ENCODE peak calls at places on chromosomes 1 and 21, in four cellular contexts. One of them, this sample, is unnamed.

GRCh38 chr1:71737768-71738167 is 544.6 kb downstream of the NEGR1 start:
- DNase-seq in GM12878: no peak
- DNase-seq in K562: no peak
- DNase-seq in HepG2: no peak
- DNase-seq in this sample: peak; percentile 14

GRCh38 chr1:102732927-102733326 is 375.4 kb downstream of the COL11A1 start:
- DNase-seq in GM12878: no peak
- DNase-seq in K562: no peak
- DNase-seq in HepG2: no peak
- DNase-seq in this sample: no peak

GRCh38 chr1:173048629-173049326 is 2.0 kb downstream of the TNFSF18 start:
- DNase-seq in GM12878: no peak
- DNase-seq in K562: no peak
- DNase-seq in HepG2: no peak
- DNase-seq in this sample: no peak

GRCh38 chr1:31683997-31684396 is 19.8 kb downstream of the COL16A1 start:
- DNase-seq in GM12878: no peak
- DNase-seq in K562: peak; percentile 36
- DNase-seq in HepG2: no peak
- DNase-seq in this sample: peak; percentile 81

GRCh38 chr1:30901798-30902652 is 6.5 kb downstream of the SDC3 start:
- DNase-seq in GM12878: no peak
- DNase-seq in K562: peak; percentile 48
- DNase-seq in HepG2: peak; percentile 48
- DNase-seq in this sample: no peak

GRCh38 chr1:101438359-101438758 is 201.5 kb downstream of the S1PR1 start:
- DNase-seq in GM12878: no peak
- DNase-seq in K562: no peak
- DNase-seq in HepG2: peak; percentile 2
- DNase-seq in this sample: no peak

GRCh38 chr1:61233121-61233659 is 150.8 kb downstream of the NFIA start:
- DNase-seq in GM12878: no peak
- DNase-seq in K562: no peak
- DNase-seq in HepG2: no peak
- DNase-seq in this sample: no peak

GRCh38 chr1:46133181-46133658 is 791 bp upstream of the PIK3R3 start:
- DNase-seq in GM12878: no peak
- DNase-seq in K562: no peak
- DNase-seq in HepG2: no peak
- DNase-seq in this sample: no peak

GRCh38 chr1:47835409-47835808 is 161.8 kb downstream of the TRABD2B start:
- DNase-seq in GM12878: no peak
- DNase-seq in K562: no peak
- DNase-seq in HepG2: no peak
- DNase-seq in this sample: no peak

GRCh38 chr1:143735764-143736461 is 235.9 kb downstream of the FAM72C start:
- DNase-seq in GM12878: no peak
- DNase-seq in K562: no peak
- DNase-seq in HepG2: no peak
- DNase-seq in this sample: peak; percentile 56

GRCh38 chr1:2481885-2482284 is 5.8 kb downstream of the PLCH2 start:
- DNase-seq in GM12878: no peak
- DNase-seq in K562: no peak
- DNase-seq in HepG2: no peak
- DNase-seq in this sample: no peak

GRCh38 chr1:97270508-97271307 is 549.1 kb downstream of the PTBP2 start:
- DNase-seq in GM12878: no peak
- DNase-seq in K562: no peak
- DNase-seq in HepG2: no peak
- DNase-seq in this sample: no peak

GRCh38 chr1:219567341-219567947 is 45.5 kb downstream of the ZC3H11B start:
- DNase-seq in GM12878: peak; percentile 13
- DNase-seq in K562: peak; percentile 47
- DNase-seq in HepG2: peak; percentile 20
- DNase-seq in this sample: no peak

GRCh38 chr1:14968251-14968812 is 185.2 kb upstream of the TMEM51 start:
- DNase-seq in GM12878: no peak
- DNase-seq in K562: no peak
- DNase-seq in HepG2: no peak
- DNase-seq in this sample: no peak

GRCh38 chr1:188371295-188371806 is 1542.6 kb downstream of the PLA2G4A start:
- DNase-seq in GM12878: no peak
- DNase-seq in K562: no peak
- DNase-seq in HepG2: no peak
- DNase-seq in this sample: no peak

GRCh38 chr1:28112388-28113311 is 24.2 kb upstream of the EYA3 start:
- DNase-seq in GM12878: no peak
- DNase-seq in K562: peak; percentile 83
- DNase-seq in HepG2: peak; percentile 46
- DNase-seq in this sample: peak; percentile 21

GRCh38 chr1:24155011-24155782 is 12.3 kb upstream of the IL22RA1 start:
- DNase-seq in GM12878: peak; percentile 25
- DNase-seq in K562: peak; percentile 12
- DNase-seq in HepG2: peak; percentile 30
- DNase-seq in this sample: peak; percentile 35

GRCh38 chr1:63960326-63960725 is 186.5 kb downstream of the ROR1 start:
- DNase-seq in GM12878: no peak
- DNase-seq in K562: no peak
- DNase-seq in HepG2: no peak
- DNase-seq in this sample: no peak

GRCh38 chr1:10615336-10615735 is 140.6 kb downstream of the PEX14 start:
- DNase-seq in GM12878: no peak
- DNase-seq in K562: no peak
- DNase-seq in HepG2: no peak
- DNase-seq in this sample: no peak

GRCh38 chr1:161486806-161487482 is 18.3 kb upstream of the FCGR2A start:
- DNase-seq in GM12878: peak; percentile 23
- DNase-seq in K562: peak; percentile 88
- DNase-seq in HepG2: peak; percentile 32
- DNase-seq in this sample: no peak

GRCh38 chr1:174158767-174159252 is 510 bp upstream of the RABGAP1L start:
- DNase-seq in GM12878: no peak
- DNase-seq in K562: no peak
- DNase-seq in HepG2: no peak
- DNase-seq in this sample: no peak

GRCh38 chr1:47332779-47333577 is 612 bp upstream of the CMPK1 start:
- DNase-seq in GM12878: no peak
- DNase-seq in K562: peak; percentile 14
- DNase-seq in HepG2: no peak
- DNase-seq in this sample: no peak

GRCh38 chr1:248686815-248687214 is 15.8 kb downstream of the OR14I1 start:
- DNase-seq in GM12878: peak; percentile 43
- DNase-seq in K562: peak; percentile 10
- DNase-seq in HepG2: no peak
- DNase-seq in this sample: no peak

GRCh38 chr21:32562426-32562825 is 22.9 kb downstream of the TCP10L start:
- DNase-seq in GM12878: no peak
- DNase-seq in K562: peak; percentile 73
- DNase-seq in HepG2: no peak
- DNase-seq in this sample: peak; percentile 39

GRCh38 chr1:91925644-91926330 is 23.4 kb upstream of the BRDT start:
- DNase-seq in GM12878: no peak
- DNase-seq in K562: no peak
- DNase-seq in HepG2: no peak
- DNase-seq in this sample: no peak

GRCh38 chr1:114215426-114215825 is 61.8 kb upstream of the SYT6 start:
- DNase-seq in GM12878: no peak
- DNase-seq in K562: no peak
- DNase-seq in HepG2: no peak
- DNase-seq in this sample: no peak
- TF ChIP-seq ATF2 in GM12878: no peak
- TF ChIP-seq ATF2 in K562: no peak
- TF ChIP-seq ATF2 in HepG2: no peak
- TF ChIP-seq ATF2 in this sample: no peak

GRCh38 chr1:151281225-151281968 is 702 bp upstream of the ZNF687 start:
- DNase-seq in GM12878: peak; percentile 85
- DNase-seq in K562: peak; percentile 98
- DNase-seq in HepG2: peak; percentile 95
- DNase-seq in this sample: peak; percentile 96
- TF ChIP-seq CTCF in GM12878: no peak
- TF ChIP-seq CTCF in K562: no peak
- TF ChIP-seq CTCF in HepG2: peak; percentile 27
- TF ChIP-seq CTCF in this sample: peak; percentile 38

GRCh38 chr1:218494000-218494399 is 148.9 kb downstream of the TGFB2 start:
- DNase-seq in GM12878: no peak
- DNase-seq in K562: no peak
- DNase-seq in HepG2: no peak
- DNase-seq in this sample: no peak
- TF ChIP-seq CREM in GM12878: no peak
- TF ChIP-seq CREM in K562: no peak
- TF ChIP-seq CREM in HepG2: no peak
- TF ChIP-seq CREM in this sample: no peak

DNA sequence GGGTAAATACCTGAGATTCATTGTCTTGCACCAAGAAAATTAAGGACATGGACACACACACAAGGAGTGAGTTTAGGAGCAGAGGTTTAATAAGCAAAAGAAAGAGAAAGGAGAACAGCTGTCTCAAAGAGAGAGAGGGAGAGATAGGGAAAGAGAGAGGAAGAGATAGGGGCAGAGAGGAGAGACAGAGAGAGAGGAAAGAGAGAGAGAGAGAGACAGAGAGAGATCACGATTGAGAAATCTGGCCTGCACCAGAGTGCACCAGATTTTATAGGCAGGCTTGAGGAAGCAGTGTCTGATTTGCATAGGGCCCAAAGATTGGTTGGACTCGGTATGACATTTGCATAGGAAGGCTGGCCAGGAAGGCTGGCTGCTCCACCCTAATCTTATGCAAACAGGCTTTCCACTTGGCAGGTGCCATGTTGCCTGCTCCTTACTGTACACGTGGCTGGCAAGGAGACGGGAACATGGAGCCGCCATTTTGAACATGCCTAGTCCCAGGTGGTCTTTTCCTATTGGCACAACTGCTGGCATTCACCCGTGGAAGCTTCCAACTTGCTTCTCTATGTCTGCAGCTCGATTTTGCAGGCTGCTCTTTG is 419.9 kb downstream of the ZP4 start:
- DNase-seq in GM12878: no peak
- DNase-seq in K562: peak; percentile 32
- DNase-seq in HepG2: no peak
- DNase-seq in this sample: peak; percentile 18
- TF ChIP-seq ATF2 in GM12878: no peak
- TF ChIP-seq ATF2 in K562: no peak
- TF ChIP-seq ATF2 in HepG2: no peak
- TF ChIP-seq ATF2 in this sample: no peak

GRCh38 chr1:17998889-17999288 is 108.7 kb upstream of the IGSF21 start:
- DNase-seq in GM12878: no peak
- DNase-seq in K562: peak; percentile 48
- DNase-seq in HepG2: peak; percentile 32
- DNase-seq in this sample: no peak
- TF ChIP-seq CTCF in GM12878: peak; percentile 19
- TF ChIP-seq CTCF in K562: peak; percentile 52
- TF ChIP-seq CTCF in HepG2: peak; percentile 39
- TF ChIP-seq CTCF in this sample: no peak

DNA sequence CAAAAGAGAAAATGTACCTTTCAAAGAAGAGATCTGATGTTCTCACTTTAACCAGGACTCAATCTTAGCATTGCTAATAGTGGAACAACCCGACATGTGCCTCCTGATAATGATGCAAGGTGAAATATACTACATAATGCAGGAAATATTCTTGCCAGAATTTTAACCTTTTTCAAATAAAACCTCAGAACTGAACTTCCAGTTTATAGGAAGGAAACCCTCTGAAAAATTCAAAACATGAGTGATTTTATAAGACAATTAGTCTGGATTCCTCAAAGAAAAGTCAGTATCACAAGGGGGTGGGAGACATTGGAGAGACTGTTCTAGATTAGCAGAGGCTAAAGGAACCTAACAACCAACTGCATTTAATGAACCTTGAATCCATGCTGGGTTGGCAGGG is 18.1 kb downstream of the AHCYL1 start:
- DNase-seq in GM12878: no peak
- DNase-seq in K562: no peak
- DNase-seq in HepG2: no peak
- DNase-seq in this sample: no peak
- TF ChIP-seq CREM in GM12878: no peak
- TF ChIP-seq CREM in K562: no peak
- TF ChIP-seq CREM in HepG2: no peak
- TF ChIP-seq CREM in this sample: no peak

DNA sequence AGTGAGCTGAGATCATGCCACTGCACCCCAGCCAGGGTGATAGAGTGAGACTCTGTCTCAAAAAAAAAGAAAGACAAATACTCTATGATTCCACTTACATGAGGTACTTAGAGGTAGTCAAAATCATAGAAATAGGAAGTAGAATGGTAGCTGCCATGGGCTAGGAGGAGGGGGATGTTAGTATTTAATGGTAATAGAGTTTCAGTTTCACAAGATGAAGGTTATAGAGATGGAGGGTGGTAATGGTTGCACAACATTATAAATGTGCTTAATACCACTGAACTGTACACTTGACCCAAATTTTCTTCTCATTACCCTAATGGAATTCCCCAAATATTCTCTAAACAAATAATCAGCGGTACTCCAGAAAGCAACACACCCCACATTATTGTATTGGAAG is 12.8 kb downstream of the EIF2B3 start:
- DNase-seq in GM12878: peak; percentile 5
- DNase-seq in K562: no peak
- DNase-seq in HepG2: no peak
- DNase-seq in this sample: no peak
- TF ChIP-seq ATF2 in GM12878: no peak
- TF ChIP-seq ATF2 in K562: no peak
- TF ChIP-seq ATF2 in HepG2: no peak
- TF ChIP-seq ATF2 in this sample: no peak

This sample was measured in WTC11.